ENCODE peak calls at places on chromosomes 11 and 22, in seven cellular contexts. O, Z, N, J, K, R and H are unnamed samples.

GRCh38 chr11:129075757-129076156 is 116.4 kb downstream of the ARHGAP32 start:
- DNase-seq in O (no peak), N (no peak), Z (no peak), R (no peak), J (no peak), K (no peak), H (no peak)

GRCh38 chr22:29041408-29041807 is 20.2 kb downstream of the C22orf31 start:
- DNase-seq in O (peak), R (peak), J (peak), K (no peak), N (peak), Z (no peak), H (no peak)

GRCh38 chr11:35474677-35475076 is 50.7 kb downstream of the PAMR1 start:
- DNase-seq in N (no peak), J (no peak), O (no peak), Z (no peak), K (no peak), R (no peak), H (no peak)

GRCh38 chr11:65854871-65855837 is 2.8 kb downstream of the CFL1 start:
- DNase-seq in N (no peak), J (no peak), Z (no peak), R (no peak), O (no peak), K (peak), H (no peak)

GRCh38 chr22:28002181-28002700 is 83.2 kb upstream of the PITPNB start:
- DNase-seq in K (no peak), N (no peak), R (no peak), O (no peak), Z (no peak), J (no peak), H (no peak)

GRCh38 chr22:20438066-20438677 is 547 bp upstream of the SCARF2 start:
- DNase-seq in O (peak), R (peak), K (no peak), J (no peak), N (no peak), Z (no peak), H (peak)

GRCh38 chr11:36156486-36157150 is 132.6 kb downstream of the COMMD9 start:
- DNase-seq in K (peak), J (peak), N (no peak), R (no peak), Z (no peak), O (no peak), H (no peak)

GRCh38 chr11:13761712-13762111 is 93.2 kb downstream of the FAR1 start:
- DNase-seq in Z (no peak), O (no peak), N (no peak), R (no peak), K (no peak), J (no peak), H (no peak)

GRCh38 chr11:95835768-95836488 is 45.6 kb downstream of the CEP57 start:
- DNase-seq in Z (peak), R (peak), K (peak), O (peak), J (peak), N (peak), H (peak)

GRCh38 chr22:36606114-36606513 is 77.1 kb upstream of the EIF3D start:
- DNase-seq in R (no peak), O (no peak), Z (peak), N (no peak), J (no peak), K (no peak), H (peak)

GRCh38 chr11:69400769-69401590 is 80.5 kb upstream of the LINC01488 start:
- DNase-seq in O (no peak), Z (no peak), N (no peak), J (no peak), R (no peak), K (no peak), H (no peak)

GRCh38 chr11:131666617-131667016 is 296.2 kb downstream of the NTM start:
- DNase-seq in R (no peak), N (no peak), Z (no peak), O (peak), K (no peak), J (peak), H (no peak)

GRCh38 chr22:44425356-44425755 is 72.7 kb downstream of the RTL6 start:
- DNase-seq in J (no peak), N (no peak), K (no peak), R (no peak), Z (no peak), O (no peak), H (no peak)

GRCh38 chr11:85132839-85133238 is 494.3 kb downstream of the DLG2 start:
- DNase-seq in Z (no peak), J (no peak), O (peak), N (no peak), K (no peak), R (no peak), H (no peak)

GRCh38 chr22:18121436-18122253 is 11.0 kb downstream of the TUBA8 start:
- DNase-seq in O (no peak), K (no peak), N (no peak), J (no peak), Z (no peak), R (no peak), H (no peak)

GRCh38 chr22:46596819-46597218 is 23.4 kb upstream of the GRAMD4 start:
- DNase-seq in Z (no peak), O (no peak), R (no peak), J (no peak), N (peak), K (no peak), H (no peak)

GRCh38 chr11:33734441-33735165 is 1.6 kb downstream of the CD59 start:
- DNase-seq in J (peak), K (no peak), N (peak), Z (no peak), O (peak), R (peak), H (no peak)

GRCh38 chr11:59172345-59173079 is 580 bp downstream of the DTX4 start:
- DNase-seq in J (no peak), R (no peak), K (peak), O (no peak), Z (no peak), N (peak), H (no peak)

GRCh38 chr11:67632175-67632981 is 2.6 kb upstream of the NUDT8 start:
- DNase-seq in K (no peak), Z (no peak), J (no peak), R (no peak), O (no peak), N (peak), H (peak)

GRCh38 chr22:37017356-37017755 is 1.9 kb downstream of the TST start:
- DNase-seq in N (peak), Z (no peak), R (no peak), K (no peak), O (no peak), J (no peak), H (peak)

GRCh38 chr11:122394326-122394725 is 261.2 kb upstream of the UBASH3B start:
- DNase-seq in O (no peak), R (no peak), Z (no peak), N (no peak), K (no peak), J (no peak), H (no peak)

GRCh38 chr11:65921033-65921555 is 1.9 kb downstream of the DRAP1 start:
- DNase-seq in K (peak), J (no peak), R (no peak), O (no peak), N (no peak), Z (no peak), H (no peak)

GRCh38 chr22:29782061-29782845 is 15.1 kb downstream of the UQCR10 start:
- DNase-seq in Z (peak), R (no peak), O (no peak), K (no peak), J (peak), N (peak), H (peak)

GRCh38 chr11:102118937-102119336 is 8.7 kb downstream of the YAP1 start:
- DNase-seq in Z (no peak), R (no peak), J (no peak), N (no peak), K (no peak), O (no peak), H (no peak)

GRCh38 chr11:38226684-38227083 is 1628.6 kb upstream of the RAG2 start:
- DNase-seq in K (no peak), R (no peak), Z (no peak), J (peak), O (no peak), N (no peak), H (no peak)

GRCh38 chr22:35567794-35568193 is 27.2 kb downstream of the RASD2 start:
- DNase-seq in J (no peak), K (no peak), R (no peak), O (no peak), N (no peak), Z (peak), H (peak)

GRCh38 chr11:2296913-2297622 is 4.7 kb downstream of the C11orf21 start:
- DNase-seq in J (no peak), R (no peak), K (no peak), Z (no peak), N (peak), O (no peak), H (no peak)

GRCh38 chr22:44862281-44862680 is 109.9 kb downstream of the ARHGAP8 start:
- DNase-seq in K (no peak), Z (no peak), J (no peak), N (no peak), O (no peak), R (no peak), H (no peak)

GRCh38 chr11:84526250-84526649 is 1100.9 kb downstream of the DLG2 start:
- DNase-seq in Z (no peak), J (no peak), N (no peak), R (no peak), O (no peak), K (no peak), H (no peak)

GRCh38 chr22:41001722-41002122 is 50.5 kb downstream of the RBX1 start:
- DNase-seq in N (no peak), R (peak), K (no peak), O (peak), Z (no peak), J (peak), H (no peak)

GRCh38 chr22:42747701-42748513 is 27.2 kb upstream of the A4GALT start:
- DNase-seq in K (no peak), O (peak), Z (peak), J (peak), R (peak), N (no peak), H (peak)

GRCh38 chr11:102592634-102593581 is 32.2 kb downstream of the MMP20 start:
- DNase-seq in K (no peak), J (peak), R (peak), O (no peak), N (no peak), Z (no peak), H (no peak)

GRCh38 chr11:11965192-11965591 is 43.2 kb downstream of the DKK3 start:
- DNase-seq in Z (no peak), R (no peak), N (no peak), J (no peak), O (no peak), K (no peak), H (no peak)

GRCh38 chr11:85626496-85626895 is 648 bp downstream of the DLG2 start:
- DNase-seq in R (no peak), N (peak), K (peak), Z (no peak), O (no peak), J (no peak), H (no peak)

GRCh38 chr22:19631899-19632670 is 82.2 kb upstream of the SEPTIN5 start:
- DNase-seq in N (no peak), O (peak), K (no peak), R (peak), Z (no peak), J (peak), H (no peak)

GRCh38 chr11:60700689-60701508 is 1.5 kb downstream of the MS4A8 start:
- DNase-seq in O (no peak), Z (no peak), R (no peak), N (peak), K (peak), J (peak), H (no peak)
- TF ChIP-seq CTCF in O (peak), Z (peak), R (peak), N (no peak), K (peak), J (peak), H (no peak)

GRCh38 chr11:27230175-27230565 is 132.8 kb downstream of the CCDC34 start:
- DNase-seq in O (no peak), J (no peak), Z (no peak), N (no peak), K (no peak), R (no peak), H (no peak)

GRCh38 chr11:27234043-27234668 is 128.9 kb downstream of the CCDC34 start:
- DNase-seq in N (no peak), K (no peak), O (peak), Z (peak), R (peak), J (peak), H (peak)

GRCh38 chr11:27234961-27235360 is 128.1 kb downstream of the CCDC34 start:
- DNase-seq in Z (no peak), J (no peak), N (no peak), O (no peak), R (no peak), K (no peak), H (no peak)

GRCh38 chr11:27231519-27231918 is 131.5 kb downstream of the CCDC34 start:
- DNase-seq in J (no peak), K (no peak), O (no peak), Z (no peak), N (no peak), R (no peak), H (no peak)

DNA sequence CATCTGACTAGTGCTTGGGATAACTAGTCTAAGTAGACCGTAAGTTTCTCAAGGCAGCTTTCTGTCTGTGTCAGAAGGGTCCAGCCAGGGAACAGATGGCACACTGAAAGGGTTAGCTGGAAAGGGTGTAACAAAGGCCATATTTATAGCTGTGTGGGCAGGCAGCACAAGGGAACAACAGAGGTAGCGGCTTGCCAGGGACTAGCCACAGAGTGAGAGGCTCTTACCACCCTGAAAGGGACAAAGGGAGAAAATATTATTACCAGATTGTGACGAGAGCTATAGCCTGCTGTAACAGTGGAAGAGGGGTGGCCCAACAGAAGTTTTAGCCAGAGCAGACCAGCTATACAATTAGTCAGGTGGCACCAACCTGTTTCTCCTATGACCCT is 129.4 kb downstream of the CCDC34 start:
- DNase-seq in O (peak), N (no peak), Z (no peak), R (no peak), J (no peak), K (no peak), H (no peak)
- TF ChIP-seq CTCF in O (no peak), N (no peak), Z (no peak), R (no peak), J (no peak), K (no peak), H (no peak)

GRCh38 chr11:115409116-115409663 is 95.0 kb downstream of the CADM1 start:
- DNase-seq in Z (no peak), O (no peak), N (no peak), K (no peak), J (no peak), R (no peak), H (no peak)

GRCh38 chr11:115409691-115410220 is 94.5 kb downstream of the CADM1 start:
- DNase-seq in R (peak), J (no peak), K (no peak), Z (no peak), O (peak), N (no peak), H (no peak)

GRCh38 chr11:115407496-115407895 is 96.7 kb downstream of the CADM1 start:
- DNase-seq in N (no peak), O (no peak), Z (no peak), J (no peak), R (no peak), K (no peak), H (no peak)

GRCh38 chr11:115406404-115406803 is 97.8 kb downstream of the CADM1 start:
- DNase-seq in O (no peak), Z (no peak), K (no peak), R (no peak), N (no peak), J (no peak), H (no peak)

GRCh38 chr11:115408036-115408911 is 95.9 kb downstream of the CADM1 start:
- DNase-seq in N (no peak), K (peak), Z (no peak), J (no peak), O (peak), R (no peak), H (no peak)
- TF ChIP-seq CTCF in N (no peak), K (no peak), Z (no peak), J (no peak), O (no peak), R (no peak), H (no peak)

GRCh38 chr11:44698228-44698923 is 28.4 kb upstream of the TSPAN18 start:
- DNase-seq in N (no peak), J (no peak), Z (peak), O (no peak), K (no peak), R (no peak), H (peak)
- TF ChIP-seq CTCF in N (no peak), J (no peak), Z (no peak), O (no peak), K (no peak), R (no peak), H (no peak)

GRCh38 chr11:119583585-119583984 is 145.4 kb downstream of the NECTIN1 start:
- DNase-seq in K (no peak), J (no peak), Z (no peak), R (no peak), N (no peak), O (no peak), H (no peak)
- TF ChIP-seq CTCF in K (no peak), J (peak), Z (no peak), R (no peak), N (no peak), O (peak), H (no peak)

GRCh38 chr11:843818-844692 is 1.4 kb downstream of the TSPAN4 start:
- DNase-seq in Z (peak), J (peak), K (peak), R (peak), N (peak), O (peak), H (peak)
- TF ChIP-seq CTCF in Z (no peak), J (no peak), K (no peak), R (no peak), N (no peak), O (no peak), H (no peak)

DNA sequence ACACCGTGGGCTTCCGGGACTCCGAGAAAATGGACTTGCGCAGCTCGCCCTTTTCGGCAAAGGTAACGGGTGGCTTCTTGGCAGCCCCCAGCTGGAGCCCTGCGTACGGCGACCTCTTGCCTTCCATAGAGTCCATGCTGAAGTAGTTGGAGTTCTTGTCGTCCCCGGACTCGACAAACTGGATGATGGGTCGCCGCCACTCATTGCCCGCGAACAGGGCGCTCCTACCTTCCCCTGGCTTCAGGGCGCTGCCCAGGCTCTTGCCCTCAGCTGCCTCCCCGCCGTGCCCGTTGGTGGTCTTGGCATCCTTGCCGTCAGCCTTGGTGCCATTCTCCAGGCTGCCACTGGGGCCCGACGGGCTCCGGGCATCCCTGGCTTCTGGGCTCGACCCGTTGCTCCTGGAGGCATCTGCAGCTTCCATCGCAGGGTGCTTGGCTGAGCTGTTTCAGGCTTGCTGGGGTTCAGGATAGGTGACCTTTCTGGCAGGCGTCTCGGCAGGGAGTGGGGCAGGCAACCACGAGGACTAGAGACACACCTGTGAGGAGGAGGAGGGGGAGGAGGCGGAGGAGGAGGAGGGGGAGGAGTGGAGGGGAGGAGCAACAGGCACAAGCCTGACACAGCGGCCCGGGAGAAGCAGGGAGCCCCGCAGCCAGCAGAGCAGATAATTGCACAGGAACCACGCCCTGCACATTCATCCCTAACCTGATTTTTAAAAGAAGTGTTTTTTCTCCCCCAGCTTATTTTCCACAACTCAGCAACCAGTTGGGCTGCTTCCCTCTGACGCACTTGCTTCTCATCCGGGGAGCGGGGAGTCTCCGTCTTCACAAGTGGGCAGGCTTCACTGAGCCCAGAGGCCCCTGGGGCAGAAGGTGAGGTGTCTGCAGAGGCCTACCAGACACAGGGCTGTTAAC is at the start of gene TRIM29:
- DNase-seq in O (no peak), Z (peak), J (no peak), N (peak), K (no peak), R (no peak), H (no peak)
- TF ChIP-seq CTCF in O (no peak), Z (no peak), J (no peak), N (no peak), K (no peak), R (no peak), H (no peak)